ENCODE peak calls at places on chromosomes 13 and 19, in seven cellular contexts. K is keratinocyte, T is GM12865, C is omental fat pad, Q is chondrocyte, D is fibroblast of pulmonary artery, N is cardiac muscle cell. A is an unnamed sample.

GRCh38 chr19:10892256-10892655 is 20.9 kb downstream of the CARM1 start:
- DNase-seq in N (no peak), K (no peak), C (no peak), T (no peak), D (no peak), Q (no peak), A (no peak)

GRCh38 chr13:113470073-113470472 is 16.8 kb upstream of the ADPRHL1 start:
- DNase-seq in D (no peak), N (no peak), K (no peak), C (no peak), T (no peak), Q (no peak), A (no peak)

GRCh38 chr13:76745246-76746200 is 140.7 kb downstream of the KCTD12 start:
- DNase-seq in Q (no peak), T (peak), C (no peak), K (no peak), N (no peak), D (peak), A (peak)

GRCh38 chr13:57630661-57631606 is 610 bp upstream of the PCDH17 start:
- DNase-seq in D (no peak), K (no peak), T (no peak), Q (peak), C (no peak), N (peak), A (peak)

GRCh38 chr13:44732503-44733098 is 156.5 kb upstream of the TSC22D1 start:
- DNase-seq in Q (no peak), D (peak), K (no peak), N (peak), C (no peak), T (no peak), A (no peak)

GRCh38 chr13:98506343-98507059 is 70.4 kb downstream of the STK24 start:
- DNase-seq in C (no peak), K (no peak), T (no peak), D (no peak), Q (no peak), N (no peak), A (no peak)

GRCh38 chr13:112885782-112886268 is 83.2 kb upstream of the MCF2L start:
- DNase-seq in D (peak), C (peak), N (peak), K (peak), Q (peak), T (no peak), A (peak)

GRCh38 chr13:77599351-77599750 is 63.8 kb downstream of the SCEL start:
- DNase-seq in Q (no peak), C (no peak), K (no peak), D (no peak), N (no peak), T (no peak), A (no peak)

GRCh38 chr13:108463365-108463764 is 166.0 kb upstream of the MYO16 start:
- DNase-seq in D (peak), Q (no peak), K (no peak), N (no peak), C (no peak), T (no peak), A (no peak)

GRCh38 chr19:39543477-39543857 is 3.5 kb upstream of the EID2 start:
- DNase-seq in N (no peak), K (peak), C (no peak), Q (no peak), T (no peak), D (no peak), A (no peak)

GRCh38 chr19:53272044-53272443 is 4.5 kb upstream of the VN1R4 start:
- DNase-seq in T (no peak), C (no peak), Q (no peak), N (no peak), D (no peak), K (no peak), A (no peak)

GRCh38 chr13:98508280-98509074 is 68.4 kb downstream of the STK24 start:
- DNase-seq in D (peak), N (no peak), K (no peak), Q (no peak), C (no peak), T (peak), A (no peak)

GRCh38 chr13:47803131-47803530 is 197.9 kb downstream of the SUCLA2 start:
- DNase-seq in K (no peak), T (no peak), C (no peak), D (no peak), Q (no peak), N (no peak), A (no peak)

GRCh38 chr19:17766543-17767131 is 15.4 kb downstream of the FCHO1 start:
- DNase-seq in K (no peak), C (peak), Q (no peak), T (peak), D (peak), N (peak), A (no peak)

GRCh38 chr13:79528759-79529191 is 47.8 kb downstream of the NDFIP2 start:
- DNase-seq in N (no peak), C (no peak), T (no peak), Q (no peak), K (no peak), D (no peak), A (no peak)

GRCh38 chr19:16143399-16144215 is at the start of gene HSH2D:
- DNase-seq in D (no peak), N (no peak), K (no peak), T (peak), Q (no peak), C (no peak), A (peak)

GRCh38 chr19:34881982-34882381 is 44.7 kb upstream of the ZNF30 start:
- DNase-seq in D (peak), K (no peak), T (no peak), Q (no peak), N (no peak), C (no peak), A (no peak)

GRCh38 chr19:14112809-14113385 is 4.7 kb downstream of the PRKACA start:
- DNase-seq in K (no peak), T (no peak), D (no peak), N (no peak), Q (no peak), C (no peak), A (no peak)

GRCh38 chr19:14114439-14114838 is 3.1 kb downstream of the PRKACA start:
- DNase-seq in C (no peak), N (no peak), T (no peak), Q (no peak), D (no peak), K (no peak), A (no peak)

GRCh38 chr19:14114854-14115253 is 2.7 kb downstream of the PRKACA start:
- DNase-seq in Q (no peak), C (no peak), D (no peak), K (no peak), N (peak), T (peak), A (peak)

GRCh38 chr19:14112051-14112808 is 5.3 kb downstream of the PRKACA start:
- DNase-seq in N (no peak), C (no peak), Q (no peak), T (no peak), K (no peak), D (no peak), A (no peak)

DNA sequence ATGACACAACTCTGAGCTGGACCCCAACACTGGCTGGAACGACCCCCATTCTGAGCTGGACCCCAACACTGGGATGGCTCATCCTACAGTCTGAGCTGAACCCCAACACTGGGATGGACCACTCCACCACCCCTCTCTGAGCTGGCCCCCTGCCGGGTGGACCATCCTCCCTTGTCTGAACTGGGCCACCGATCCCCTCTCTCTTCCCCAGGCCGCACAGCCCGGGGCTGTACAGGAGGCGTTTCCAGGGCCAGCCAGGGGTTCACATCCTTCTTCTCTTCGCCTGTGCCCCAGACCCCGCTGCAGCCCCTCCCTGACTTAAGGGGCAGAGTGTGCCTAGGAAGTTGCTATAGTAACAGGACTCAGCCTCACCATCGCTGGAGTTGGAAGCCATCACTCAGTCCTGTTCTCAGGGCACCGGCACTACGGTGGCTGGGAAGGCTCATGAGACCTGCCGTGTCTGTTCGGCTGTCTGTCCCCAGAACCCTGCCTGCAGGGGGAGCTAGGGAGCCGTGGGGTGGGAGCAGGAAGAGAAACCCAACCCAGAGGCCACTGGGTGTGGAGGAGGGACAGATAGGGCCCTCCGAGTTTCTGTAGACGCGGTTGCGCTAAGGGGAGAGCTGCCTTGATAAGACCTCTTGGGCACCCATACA is 3.7 kb downstream of the PRKACA start:
- DNase-seq in T (peak), K (no peak), N (no peak), Q (no peak), D (no peak), C (no peak), A (no peak)
- TF ChIP-seq CTCF in T (peak), K (peak), N (peak), Q (peak), D (peak), C (no peak), A (peak)

GRCh38 chr13:46317120-46317519 is 69.9 kb downstream of the RUBCNL start:
- DNase-seq in D (peak), N (no peak), Q (no peak), T (no peak), C (no peak), K (no peak), A (no peak)

GRCh38 chr13:46327256-46327655 is 59.8 kb downstream of the RUBCNL start:
- DNase-seq in D (no peak), N (no peak), T (no peak), K (no peak), Q (no peak), C (no peak), A (no peak)

GRCh38 chr13:46324976-46325375 is 62.1 kb downstream of the RUBCNL start:
- DNase-seq in N (no peak), C (no peak), K (no peak), D (peak), T (no peak), Q (no peak), A (no peak)

GRCh38 chr13:46321494-46322225 is 65.4 kb downstream of the RUBCNL start:
- DNase-seq in Q (no peak), K (no peak), N (peak), D (peak), C (no peak), T (peak), A (peak)
- TF ChIP-seq CTCF in Q (peak), K (peak), N (peak), D (peak), C (no peak), T (peak), A (peak)

GRCh38 chr19:532578-533484 is 1.3 kb downstream of the CDC34 start:
- DNase-seq in D (peak), Q (peak), C (no peak), T (peak), N (peak), K (no peak), A (peak)
- TF ChIP-seq CTCF in D (peak), Q (peak), C (no peak), T (peak), N (peak), K (peak), A (peak)

GRCh38 chr13:23510979-23511735 is 59.1 kb upstream of the TNFRSF19 start:
- DNase-seq in K (no peak), T (peak), C (no peak), D (peak), N (peak), Q (no peak), A (peak)
- TF ChIP-seq CTCF in K (peak), T (peak), C (no peak), D (peak), N (peak), Q (peak), A (peak)

GRCh38 chr19:29651622-29652394 is 13.5 kb upstream of the PLEKHF1 start:
- DNase-seq in C (no peak), N (no peak), T (no peak), K (no peak), D (no peak), Q (no peak), A (no peak)
- TF ChIP-seq CTCF in C (no peak), N (no peak), T (no peak), K (no peak), D (no peak), Q (no peak), A (no peak)

GRCh38 chr19:6417713-6418561 is 6.7 kb downstream of the KHSRP start:
- DNase-seq in N (no peak), C (no peak), Q (no peak), D (peak), T (no peak), K (no peak), A (peak)
- TF ChIP-seq CTCF in N (peak), C (no peak), Q (peak), D (peak), T (no peak), K (no peak), A (no peak)

GRCh38 chr19:2385053-2385721 is 25.1 kb downstream of the TMPRSS9 start:
- DNase-seq in C (no peak), K (peak), D (peak), T (no peak), Q (no peak), N (peak), A (peak)
- TF ChIP-seq CTCF in C (no peak), K (peak), D (no peak), T (no peak), Q (peak), N (no peak), A (no peak)

GRCh38 chr13:42534785-42535184 is 39.2 kb upstream of the TNFSF11 start:
- DNase-seq in Q (no peak), D (no peak), T (no peak), N (no peak), C (no peak), K (no peak), A (no peak)
- TF ChIP-seq CTCF in Q (no peak), D (no peak), T (no peak), N (no peak), C (no peak), K (no peak), A (no peak)